ENCODE peak calls at places on chromosomes 16 and 17, in seven cellular contexts. One of them, this sample, is unnamed.

GRCh38 chr17:7418472-7419152 is 1.5 kb upstream of the SPEM1 start:
- DNase-seq in sigmoid colon: no peak
- DNase-seq in H1: no peak
- DNase-seq in breast epithelium: no peak
- DNase-seq in HepG2: no peak
- DNase-seq in transverse colon: no peak
- DNase-seq in stomach: no peak
- DNase-seq in this sample: no peak

GRCh38 chr16:27769561-27770222 is 219.7 kb downstream of the KATNIP start:
- DNase-seq in sigmoid colon: no peak
- DNase-seq in H1: no peak
- DNase-seq in breast epithelium: no peak
- DNase-seq in HepG2: no peak
- DNase-seq in transverse colon: no peak
- DNase-seq in stomach: no peak
- DNase-seq in this sample: peak

GRCh38 chr17:68431661-68432071 is 25.6 kb downstream of the WIPI1 start:
- DNase-seq in sigmoid colon: no peak
- DNase-seq in H1: peak
- DNase-seq in breast epithelium: no peak
- DNase-seq in HepG2: peak
- DNase-seq in transverse colon: no peak
- DNase-seq in stomach: no peak
- DNase-seq in this sample: peak

GRCh38 chr17:82531431-82531881 is 11.9 kb downstream of the FOXK2 start:
- DNase-seq in sigmoid colon: no peak
- DNase-seq in H1: no peak
- DNase-seq in breast epithelium: no peak
- DNase-seq in HepG2: no peak
- DNase-seq in transverse colon: no peak
- DNase-seq in stomach: no peak
- DNase-seq in this sample: no peak

GRCh38 chr17:13385481-13385907 is 216.2 kb downstream of the HS3ST3A1 start:
- DNase-seq in sigmoid colon: no peak
- DNase-seq in H1: no peak
- DNase-seq in breast epithelium: no peak
- DNase-seq in HepG2: no peak
- DNase-seq in transverse colon: no peak
- DNase-seq in stomach: no peak
- DNase-seq in this sample: no peak

GRCh38 chr17:13405080-13405479 is 196.6 kb downstream of the HS3ST3A1 start:
- DNase-seq in sigmoid colon: no peak
- DNase-seq in H1: no peak
- DNase-seq in breast epithelium: no peak
- DNase-seq in HepG2: no peak
- DNase-seq in transverse colon: no peak
- DNase-seq in stomach: no peak
- DNase-seq in this sample: no peak

GRCh38 chr17:43755389-43755875 is 3.2 kb downstream of the SOST start:
- DNase-seq in sigmoid colon: peak
- DNase-seq in H1: peak
- DNase-seq in breast epithelium: no peak
- DNase-seq in HepG2: no peak
- DNase-seq in transverse colon: no peak
- DNase-seq in stomach: no peak
- DNase-seq in this sample: peak

GRCh38 chr16:1661826-1662225 is 16.3 kb upstream of the JPT2 start:
- DNase-seq in sigmoid colon: no peak
- DNase-seq in H1: no peak
- DNase-seq in breast epithelium: no peak
- DNase-seq in HepG2: no peak
- DNase-seq in transverse colon: no peak
- DNase-seq in stomach: no peak
- DNase-seq in this sample: no peak

GRCh38 chr17:6506679-6507231 is 49.6 kb downstream of the PITPNM3 start:
- DNase-seq in sigmoid colon: peak
- DNase-seq in H1: no peak
- DNase-seq in breast epithelium: no peak
- DNase-seq in HepG2: no peak
- DNase-seq in transverse colon: peak
- DNase-seq in stomach: peak
- DNase-seq in this sample: no peak

GRCh38 chr16:63623551-63624039 is 1498.3 kb downstream of the CDH11 start:
- DNase-seq in sigmoid colon: no peak
- DNase-seq in H1: no peak
- DNase-seq in breast epithelium: no peak
- DNase-seq in HepG2: no peak
- DNase-seq in transverse colon: no peak
- DNase-seq in stomach: no peak
- DNase-seq in this sample: no peak

GRCh38 chr16:12208341-12209035 is 232.0 kb downstream of the SNX29 start:
- DNase-seq in sigmoid colon: no peak
- DNase-seq in H1: no peak
- DNase-seq in breast epithelium: no peak
- DNase-seq in HepG2: no peak
- DNase-seq in transverse colon: no peak
- DNase-seq in stomach: no peak
- DNase-seq in this sample: no peak

GRCh38 chr16:6956511-6956910 is 376.1 kb upstream of the RBFOX1 start:
- DNase-seq in sigmoid colon: no peak
- DNase-seq in H1: no peak
- DNase-seq in breast epithelium: no peak
- DNase-seq in HepG2: no peak
- DNase-seq in transverse colon: no peak
- DNase-seq in stomach: no peak
- DNase-seq in this sample: no peak

GRCh38 chr17:57442401-57442823 is 186.1 kb downstream of the MSI2 start:
- DNase-seq in sigmoid colon: no peak
- DNase-seq in H1: no peak
- DNase-seq in breast epithelium: no peak
- DNase-seq in HepG2: no peak
- DNase-seq in transverse colon: no peak
- DNase-seq in stomach: no peak
- DNase-seq in this sample: no peak

GRCh38 chr16:63922563-63922962 is 1199.3 kb downstream of the CDH11 start:
- DNase-seq in sigmoid colon: no peak
- DNase-seq in H1: no peak
- DNase-seq in breast epithelium: no peak
- DNase-seq in HepG2: no peak
- DNase-seq in transverse colon: no peak
- DNase-seq in stomach: no peak
- DNase-seq in this sample: no peak

GRCh38 chr16:81066700-81067099 is 10.3 kb downstream of the C16orf46 start:
- DNase-seq in sigmoid colon: no peak
- DNase-seq in H1: no peak
- DNase-seq in breast epithelium: no peak
- DNase-seq in HepG2: no peak
- DNase-seq in transverse colon: no peak
- DNase-seq in stomach: no peak
- DNase-seq in this sample: no peak

GRCh38 chr17:40775945-40776344 is 3.9 kb upstream of the KRT26 start:
- DNase-seq in sigmoid colon: no peak
- DNase-seq in H1: no peak
- DNase-seq in breast epithelium: no peak
- DNase-seq in HepG2: no peak
- DNase-seq in transverse colon: no peak
- DNase-seq in stomach: no peak
- DNase-seq in this sample: no peak

GRCh38 chr17:7862692-7863437 is 5.1 kb downstream of the CYB5D1 start:
- DNase-seq in sigmoid colon: peak
- DNase-seq in H1: peak
- DNase-seq in breast epithelium: no peak
- DNase-seq in HepG2: peak
- DNase-seq in transverse colon: peak
- DNase-seq in stomach: no peak
- DNase-seq in this sample: no peak

GRCh38 chr17:4607261-4607731 is 23.0 kb downstream of the SMTNL2 start:
- DNase-seq in sigmoid colon: no peak
- DNase-seq in H1: no peak
- DNase-seq in breast epithelium: no peak
- DNase-seq in HepG2: no peak
- DNase-seq in transverse colon: no peak
- DNase-seq in stomach: no peak
- DNase-seq in this sample: no peak

GRCh38 chr17:66930933-66931332 is 33.6 kb upstream of the CACNG4 start:
- DNase-seq in sigmoid colon: peak
- DNase-seq in H1: peak
- DNase-seq in breast epithelium: no peak
- DNase-seq in HepG2: peak
- DNase-seq in transverse colon: no peak
- DNase-seq in stomach: no peak
- DNase-seq in this sample: peak

GRCh38 chr17:47789611-47790520 is 31.7 kb downstream of the OSBPL7 start:
- DNase-seq in sigmoid colon: no peak
- DNase-seq in H1: peak
- DNase-seq in breast epithelium: peak
- DNase-seq in HepG2: no peak
- DNase-seq in transverse colon: peak
- DNase-seq in stomach: peak
- DNase-seq in this sample: peak

GRCh38 chr17:56297142-56297541 is 143.9 kb downstream of the ANKFN1 start:
- DNase-seq in sigmoid colon: no peak
- DNase-seq in H1: no peak
- DNase-seq in breast epithelium: no peak
- DNase-seq in HepG2: no peak
- DNase-seq in transverse colon: no peak
- DNase-seq in stomach: no peak
- DNase-seq in this sample: no peak

GRCh38 chr16:81996664-81997529 is 14.4 kb downstream of the SDR42E1 start:
- DNase-seq in sigmoid colon: no peak
- DNase-seq in H1: no peak
- DNase-seq in breast epithelium: no peak
- DNase-seq in HepG2: peak
- DNase-seq in transverse colon: no peak
- DNase-seq in stomach: no peak
- DNase-seq in this sample: no peak

GRCh38 chr17:80253631-80254395 is 6.8 kb upstream of the RNF213 start:
- DNase-seq in sigmoid colon: no peak
- DNase-seq in H1: no peak
- DNase-seq in breast epithelium: no peak
- DNase-seq in HepG2: no peak
- DNase-seq in transverse colon: no peak
- DNase-seq in stomach: no peak
- DNase-seq in this sample: no peak

GRCh38 chr16:25198021-25198420 is 18.7 kb upstream of the AQP8 start:
- DNase-seq in sigmoid colon: no peak
- DNase-seq in H1: no peak
- DNase-seq in breast epithelium: no peak
- DNase-seq in HepG2: peak
- DNase-seq in transverse colon: no peak
- DNase-seq in stomach: no peak
- DNase-seq in this sample: no peak

GRCh38 chr17:7798839-7799238 is 35.2 kb upstream of the KDM6B start:
- DNase-seq in sigmoid colon: no peak
- DNase-seq in H1: no peak
- DNase-seq in breast epithelium: no peak
- DNase-seq in HepG2: no peak
- DNase-seq in transverse colon: no peak
- DNase-seq in stomach: no peak
- DNase-seq in this sample: peak

GRCh38 chr16:85284138-85284897 is 172.0 kb upstream of the CIBAR2 start:
- DNase-seq in sigmoid colon: no peak
- DNase-seq in H1: no peak
- DNase-seq in breast epithelium: no peak
- DNase-seq in HepG2: no peak
- DNase-seq in transverse colon: no peak
- DNase-seq in stomach: no peak
- DNase-seq in this sample: no peak

GRCh38 chr16:85288341-85288868 is 176.1 kb upstream of the CIBAR2 start:
- DNase-seq in sigmoid colon: no peak
- DNase-seq in H1: no peak
- DNase-seq in breast epithelium: no peak
- DNase-seq in HepG2: no peak
- DNase-seq in transverse colon: no peak
- DNase-seq in stomach: no peak
- DNase-seq in this sample: no peak

GRCh38 chr16:85286970-85287814 is 174.9 kb upstream of the CIBAR2 start:
- DNase-seq in sigmoid colon: peak
- DNase-seq in H1: no peak
- DNase-seq in breast epithelium: no peak
- DNase-seq in HepG2: no peak
- DNase-seq in transverse colon: no peak
- DNase-seq in stomach: no peak
- DNase-seq in this sample: no peak

GRCh38 chr16:85285681-85286065 is 173.4 kb upstream of the CIBAR2 start:
- DNase-seq in sigmoid colon: no peak
- DNase-seq in H1: no peak
- DNase-seq in breast epithelium: no peak
- DNase-seq in HepG2: no peak
- DNase-seq in transverse colon: no peak
- DNase-seq in stomach: no peak
- DNase-seq in this sample: no peak

GRCh38 chr16:85286066-85286712 is 173.9 kb upstream of the CIBAR2 start:
- DNase-seq in sigmoid colon: peak
- DNase-seq in H1: no peak
- DNase-seq in breast epithelium: peak
- DNase-seq in HepG2: no peak
- DNase-seq in transverse colon: no peak
- DNase-seq in stomach: peak
- DNase-seq in this sample: no peak
- TF ChIP-seq POLR2AphosphoS5 in sigmoid colon: peak
- TF ChIP-seq POLR2AphosphoS5 in H1: no peak
- TF ChIP-seq POLR2AphosphoS5 in breast epithelium: peak
- TF ChIP-seq POLR2AphosphoS5 in HepG2: no peak
- TF ChIP-seq POLR2AphosphoS5 in transverse colon: peak
- TF ChIP-seq POLR2AphosphoS5 in stomach: peak
- TF ChIP-seq POLR2AphosphoS5 in this sample: peak

DNA sequence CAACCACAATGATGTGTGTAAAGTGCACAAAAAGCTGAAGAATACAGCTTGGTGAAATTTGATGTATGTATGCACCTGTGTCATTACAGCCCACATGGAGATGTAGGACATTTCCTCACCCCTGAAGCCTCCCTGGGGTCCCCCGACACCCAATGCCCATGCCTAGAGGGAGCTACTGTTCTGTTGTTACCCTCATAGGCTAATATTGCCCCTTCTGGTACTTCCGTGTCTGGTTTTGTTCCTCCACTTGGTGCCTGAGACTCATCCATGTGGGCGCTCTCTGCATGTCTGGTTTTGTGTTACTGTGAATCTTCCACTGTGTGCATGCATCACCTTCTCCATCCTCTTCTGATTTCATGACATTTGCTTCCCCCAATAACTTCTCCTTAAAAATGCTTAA is 18.6 kb downstream of the TNFRSF13B start:
- DNase-seq in sigmoid colon: no peak
- DNase-seq in H1: peak
- DNase-seq in breast epithelium: no peak
- DNase-seq in HepG2: no peak
- DNase-seq in transverse colon: no peak
- DNase-seq in stomach: no peak
- DNase-seq in this sample: no peak
- TF ChIP-seq CTCF in sigmoid colon: no peak
- TF ChIP-seq CTCF in H1: no peak
- TF ChIP-seq CTCF in breast epithelium: no peak
- TF ChIP-seq CTCF in HepG2: no peak
- TF ChIP-seq CTCF in transverse colon: no peak
- TF ChIP-seq CTCF in stomach: no peak
- TF ChIP-seq CTCF in this sample: no peak

GRCh38 chr17:21098934-21099687 is 27.7 kb upstream of the DHRS7B start:
- DNase-seq in sigmoid colon: no peak
- DNase-seq in H1: peak
- DNase-seq in breast epithelium: no peak
- DNase-seq in HepG2: peak
- DNase-seq in transverse colon: peak
- DNase-seq in stomach: peak
- DNase-seq in this sample: peak
- TF ChIP-seq POLR2A in sigmoid colon: no peak
- TF ChIP-seq POLR2A in H1: no peak
- TF ChIP-seq POLR2A in breast epithelium: no peak
- TF ChIP-seq POLR2A in HepG2: no peak
- TF ChIP-seq POLR2A in transverse colon: no peak
- TF ChIP-seq POLR2A in stomach: no peak
- TF ChIP-seq POLR2A in this sample: no peak

GRCh38 chr17:38868968-38869646 is 751 bp upstream of the LASP1 start:
- DNase-seq in sigmoid colon: peak
- DNase-seq in H1: peak
- DNase-seq in breast epithelium: peak
- DNase-seq in HepG2: peak
- DNase-seq in transverse colon: peak
- DNase-seq in stomach: peak
- DNase-seq in this sample: peak
- TF ChIP-seq POLR2AphosphoS5 in sigmoid colon: no peak
- TF ChIP-seq POLR2AphosphoS5 in H1: no peak
- TF ChIP-seq POLR2AphosphoS5 in breast epithelium: peak
- TF ChIP-seq POLR2AphosphoS5 in HepG2: peak
- TF ChIP-seq POLR2AphosphoS5 in transverse colon: peak
- TF ChIP-seq POLR2AphosphoS5 in stomach: peak
- TF ChIP-seq POLR2AphosphoS5 in this sample: peak

This sample was measured in spleen.